ENCODE peak calls at places on chromosomes 6 and 20, in nine cellular contexts. One of them, this sample, is unnamed.

GRCh38 chr20:41510224-41510623 is 108.0 kb downstream of the CHD6 start:
- DNase-seq in left kidney: no peak
- DNase-seq in stimulated activated CD4-positive, alpha-beta T cell treated with anti-CD3 and anti-CD28 coated beads, Interleukin-12 subunit alpha, Interleukin-12 subunit beta, amount 100 ng/mL, for 4 hours: no peak
- DNase-seq in esophagus muscularis mucosa: no peak
- DNase-seq in stimulated activated CD8-positive, alpha-beta memory T cell treated with anti-CD3 and anti-CD28 coated beads, Interleukin-15, amount 100 ng/mL, for 1 hour: no peak
- DNase-seq in effector CD4-positive, alpha-beta T cell: no peak
- DNase-seq in RCC 7860: no peak
- DNase-seq in M059J: no peak
- DNase-seq in ACHN: no peak
- DNase-seq in this sample: no peak

GRCh38 chr6:112468359-112468758 is 121.2 kb downstream of the RFPL4B start:
- DNase-seq in left kidney: no peak
- DNase-seq in stimulated activated CD4-positive, alpha-beta T cell treated with anti-CD3 and anti-CD28 coated beads, Interleukin-12 subunit alpha, Interleukin-12 subunit beta, amount 100 ng/mL, for 4 hours: no peak
- DNase-seq in esophagus muscularis mucosa: no peak
- DNase-seq in stimulated activated CD8-positive, alpha-beta memory T cell treated with anti-CD3 and anti-CD28 coated beads, Interleukin-15, amount 100 ng/mL, for 1 hour: no peak
- DNase-seq in effector CD4-positive, alpha-beta T cell: no peak
- DNase-seq in RCC 7860: peak; percentile 84
- DNase-seq in M059J: peak; percentile 91
- DNase-seq in ACHN: no peak
- DNase-seq in this sample: peak; percentile 79

GRCh38 chr20:41078329-41078728 is 49.7 kb downstream of the TOP1 start:
- DNase-seq in left kidney: peak; percentile 72
- DNase-seq in stimulated activated CD4-positive, alpha-beta T cell treated with anti-CD3 and anti-CD28 coated beads, Interleukin-12 subunit alpha, Interleukin-12 subunit beta, amount 100 ng/mL, for 4 hours: no peak
- DNase-seq in esophagus muscularis mucosa: no peak
- DNase-seq in stimulated activated CD8-positive, alpha-beta memory T cell treated with anti-CD3 and anti-CD28 coated beads, Interleukin-15, amount 100 ng/mL, for 1 hour: no peak
- DNase-seq in effector CD4-positive, alpha-beta T cell: no peak
- DNase-seq in RCC 7860: peak; percentile 55
- DNase-seq in M059J: peak; percentile 88
- DNase-seq in ACHN: peak; percentile 53
- DNase-seq in this sample: peak; percentile 59

GRCh38 chr20:15491564-15491963 is 1081.7 kb downstream of the KIF16B start:
- DNase-seq in left kidney: peak; percentile 17
- DNase-seq in stimulated activated CD4-positive, alpha-beta T cell treated with anti-CD3 and anti-CD28 coated beads, Interleukin-12 subunit alpha, Interleukin-12 subunit beta, amount 100 ng/mL, for 4 hours: no peak
- DNase-seq in esophagus muscularis mucosa: no peak
- DNase-seq in stimulated activated CD8-positive, alpha-beta memory T cell treated with anti-CD3 and anti-CD28 coated beads, Interleukin-15, amount 100 ng/mL, for 1 hour: no peak
- DNase-seq in effector CD4-positive, alpha-beta T cell: no peak
- DNase-seq in RCC 7860: no peak
- DNase-seq in M059J: no peak
- DNase-seq in ACHN: no peak
- DNase-seq in this sample: no peak

GRCh38 chr6:159842035-159842434 is 42.0 kb downstream of the PNLDC1 start:
- DNase-seq in left kidney: no peak
- DNase-seq in stimulated activated CD4-positive, alpha-beta T cell treated with anti-CD3 and anti-CD28 coated beads, Interleukin-12 subunit alpha, Interleukin-12 subunit beta, amount 100 ng/mL, for 4 hours: no peak
- DNase-seq in esophagus muscularis mucosa: no peak
- DNase-seq in stimulated activated CD8-positive, alpha-beta memory T cell treated with anti-CD3 and anti-CD28 coated beads, Interleukin-15, amount 100 ng/mL, for 1 hour: no peak
- DNase-seq in effector CD4-positive, alpha-beta T cell: no peak
- DNase-seq in RCC 7860: peak; percentile 17
- DNase-seq in M059J: peak; percentile 41
- DNase-seq in ACHN: peak; percentile 4
- DNase-seq in this sample: no peak

GRCh38 chr20:257419-257818 is at the start of gene DEFB132:
- DNase-seq in left kidney: no peak
- DNase-seq in stimulated activated CD4-positive, alpha-beta T cell treated with anti-CD3 and anti-CD28 coated beads, Interleukin-12 subunit alpha, Interleukin-12 subunit beta, amount 100 ng/mL, for 4 hours: no peak
- DNase-seq in esophagus muscularis mucosa: no peak
- DNase-seq in stimulated activated CD8-positive, alpha-beta memory T cell treated with anti-CD3 and anti-CD28 coated beads, Interleukin-15, amount 100 ng/mL, for 1 hour: no peak
- DNase-seq in effector CD4-positive, alpha-beta T cell: no peak
- DNase-seq in RCC 7860: no peak
- DNase-seq in M059J: peak; percentile 21
- DNase-seq in ACHN: no peak
- DNase-seq in this sample: no peak

GRCh38 chr6:116072368-116072767 is 11.7 kb upstream of the FRK start:
- DNase-seq in left kidney: no peak
- DNase-seq in stimulated activated CD4-positive, alpha-beta T cell treated with anti-CD3 and anti-CD28 coated beads, Interleukin-12 subunit alpha, Interleukin-12 subunit beta, amount 100 ng/mL, for 4 hours: no peak
- DNase-seq in esophagus muscularis mucosa: no peak
- DNase-seq in stimulated activated CD8-positive, alpha-beta memory T cell treated with anti-CD3 and anti-CD28 coated beads, Interleukin-15, amount 100 ng/mL, for 1 hour: no peak
- DNase-seq in effector CD4-positive, alpha-beta T cell: no peak
- DNase-seq in RCC 7860: no peak
- DNase-seq in M059J: no peak
- DNase-seq in ACHN: no peak
- DNase-seq in this sample: no peak

GRCh38 chr20:56998438-56998837 is 268.0 kb downstream of the BMP7 start:
- DNase-seq in left kidney: no peak
- DNase-seq in stimulated activated CD4-positive, alpha-beta T cell treated with anti-CD3 and anti-CD28 coated beads, Interleukin-12 subunit alpha, Interleukin-12 subunit beta, amount 100 ng/mL, for 4 hours: no peak
- DNase-seq in esophagus muscularis mucosa: no peak
- DNase-seq in stimulated activated CD8-positive, alpha-beta memory T cell treated with anti-CD3 and anti-CD28 coated beads, Interleukin-15, amount 100 ng/mL, for 1 hour: no peak
- DNase-seq in effector CD4-positive, alpha-beta T cell: no peak
- DNase-seq in RCC 7860: no peak
- DNase-seq in M059J: no peak
- DNase-seq in ACHN: no peak
- DNase-seq in this sample: no peak

GRCh38 chr6:169556238-169556637 is 145.6 kb downstream of the WDR27 start:
- DNase-seq in left kidney: no peak
- DNase-seq in stimulated activated CD4-positive, alpha-beta T cell treated with anti-CD3 and anti-CD28 coated beads, Interleukin-12 subunit alpha, Interleukin-12 subunit beta, amount 100 ng/mL, for 4 hours: no peak
- DNase-seq in esophagus muscularis mucosa: no peak
- DNase-seq in stimulated activated CD8-positive, alpha-beta memory T cell treated with anti-CD3 and anti-CD28 coated beads, Interleukin-15, amount 100 ng/mL, for 1 hour: no peak
- DNase-seq in effector CD4-positive, alpha-beta T cell: no peak
- DNase-seq in RCC 7860: no peak
- DNase-seq in M059J: no peak
- DNase-seq in ACHN: no peak
- DNase-seq in this sample: no peak

GRCh38 chr6:108839068-108839467 is 9.2 kb upstream of the ARMC2 start:
- DNase-seq in left kidney: peak; percentile 15
- DNase-seq in stimulated activated CD4-positive, alpha-beta T cell treated with anti-CD3 and anti-CD28 coated beads, Interleukin-12 subunit alpha, Interleukin-12 subunit beta, amount 100 ng/mL, for 4 hours: no peak
- DNase-seq in esophagus muscularis mucosa: no peak
- DNase-seq in stimulated activated CD8-positive, alpha-beta memory T cell treated with anti-CD3 and anti-CD28 coated beads, Interleukin-15, amount 100 ng/mL, for 1 hour: no peak
- DNase-seq in effector CD4-positive, alpha-beta T cell: no peak
- DNase-seq in RCC 7860: no peak
- DNase-seq in M059J: no peak
- DNase-seq in ACHN: no peak
- DNase-seq in this sample: no peak

GRCh38 chr20:1440024-1440423 is 26.6 kb downstream of the NSFL1C start:
- DNase-seq in left kidney: no peak
- DNase-seq in stimulated activated CD4-positive, alpha-beta T cell treated with anti-CD3 and anti-CD28 coated beads, Interleukin-12 subunit alpha, Interleukin-12 subunit beta, amount 100 ng/mL, for 4 hours: peak; percentile 11
- DNase-seq in esophagus muscularis mucosa: no peak
- DNase-seq in stimulated activated CD8-positive, alpha-beta memory T cell treated with anti-CD3 and anti-CD28 coated beads, Interleukin-15, amount 100 ng/mL, for 1 hour: no peak
- DNase-seq in effector CD4-positive, alpha-beta T cell: no peak
- DNase-seq in RCC 7860: no peak
- DNase-seq in M059J: peak; percentile 50
- DNase-seq in ACHN: peak; percentile 23
- DNase-seq in this sample: no peak

GRCh38 chr20:50405235-50405914 is 104.8 kb upstream of the PTPN1 start:
- DNase-seq in left kidney: no peak
- DNase-seq in stimulated activated CD4-positive, alpha-beta T cell treated with anti-CD3 and anti-CD28 coated beads, Interleukin-12 subunit alpha, Interleukin-12 subunit beta, amount 100 ng/mL, for 4 hours: no peak
- DNase-seq in esophagus muscularis mucosa: no peak
- DNase-seq in stimulated activated CD8-positive, alpha-beta memory T cell treated with anti-CD3 and anti-CD28 coated beads, Interleukin-15, amount 100 ng/mL, for 1 hour: no peak
- DNase-seq in effector CD4-positive, alpha-beta T cell: no peak
- DNase-seq in RCC 7860: no peak
- DNase-seq in M059J: no peak
- DNase-seq in ACHN: no peak
- DNase-seq in this sample: no peak

GRCh38 chr20:10217517-10218410 is 866 bp upstream of the SNAP25 start:
- DNase-seq in left kidney: peak; percentile 89
- DNase-seq in stimulated activated CD4-positive, alpha-beta T cell treated with anti-CD3 and anti-CD28 coated beads, Interleukin-12 subunit alpha, Interleukin-12 subunit beta, amount 100 ng/mL, for 4 hours: peak; percentile 8
- DNase-seq in esophagus muscularis mucosa: no peak
- DNase-seq in stimulated activated CD8-positive, alpha-beta memory T cell treated with anti-CD3 and anti-CD28 coated beads, Interleukin-15, amount 100 ng/mL, for 1 hour: no peak
- DNase-seq in effector CD4-positive, alpha-beta T cell: no peak
- DNase-seq in RCC 7860: peak; percentile 51
- DNase-seq in M059J: peak; percentile 99
- DNase-seq in ACHN: peak; percentile 77
- DNase-seq in this sample: peak; percentile 85

GRCh38 chr6:169933251-169933821 is 181.9 kb downstream of the ERMARD start:
- DNase-seq in left kidney: peak; percentile 44
- DNase-seq in stimulated activated CD4-positive, alpha-beta T cell treated with anti-CD3 and anti-CD28 coated beads, Interleukin-12 subunit alpha, Interleukin-12 subunit beta, amount 100 ng/mL, for 4 hours: no peak
- DNase-seq in esophagus muscularis mucosa: peak; percentile 87
- DNase-seq in stimulated activated CD8-positive, alpha-beta memory T cell treated with anti-CD3 and anti-CD28 coated beads, Interleukin-15, amount 100 ng/mL, for 1 hour: no peak
- DNase-seq in effector CD4-positive, alpha-beta T cell: no peak
- DNase-seq in RCC 7860: no peak
- DNase-seq in M059J: no peak
- DNase-seq in ACHN: no peak
- DNase-seq in this sample: no peak

GRCh38 chr20:10671221-10671849 is 2.5 kb downstream of the JAG1 start:
- DNase-seq in left kidney: peak; percentile 82
- DNase-seq in stimulated activated CD4-positive, alpha-beta T cell treated with anti-CD3 and anti-CD28 coated beads, Interleukin-12 subunit alpha, Interleukin-12 subunit beta, amount 100 ng/mL, for 4 hours: no peak
- DNase-seq in esophagus muscularis mucosa: peak; percentile 97
- DNase-seq in stimulated activated CD8-positive, alpha-beta memory T cell treated with anti-CD3 and anti-CD28 coated beads, Interleukin-15, amount 100 ng/mL, for 1 hour: no peak
- DNase-seq in effector CD4-positive, alpha-beta T cell: no peak
- DNase-seq in RCC 7860: peak; percentile 85
- DNase-seq in M059J: peak; percentile 99
- DNase-seq in ACHN: peak; percentile 93
- DNase-seq in this sample: peak; percentile 88

GRCh38 chr20:35306931-35307517 is 14.8 kb upstream of the FAM83C start:
- DNase-seq in left kidney: peak; percentile 79
- DNase-seq in stimulated activated CD4-positive, alpha-beta T cell treated with anti-CD3 and anti-CD28 coated beads, Interleukin-12 subunit alpha, Interleukin-12 subunit beta, amount 100 ng/mL, for 4 hours: no peak
- DNase-seq in esophagus muscularis mucosa: no peak
- DNase-seq in stimulated activated CD8-positive, alpha-beta memory T cell treated with anti-CD3 and anti-CD28 coated beads, Interleukin-15, amount 100 ng/mL, for 1 hour: no peak
- DNase-seq in effector CD4-positive, alpha-beta T cell: no peak
- DNase-seq in RCC 7860: peak; percentile 77
- DNase-seq in M059J: peak; percentile 90
- DNase-seq in ACHN: peak; percentile 88
- DNase-seq in this sample: peak; percentile 36

GRCh38 chr20:57656821-57657536 is 36.8 kb upstream of the ZBP1 start:
- DNase-seq in left kidney: no peak
- DNase-seq in stimulated activated CD4-positive, alpha-beta T cell treated with anti-CD3 and anti-CD28 coated beads, Interleukin-12 subunit alpha, Interleukin-12 subunit beta, amount 100 ng/mL, for 4 hours: no peak
- DNase-seq in esophagus muscularis mucosa: peak; percentile 86
- DNase-seq in stimulated activated CD8-positive, alpha-beta memory T cell treated with anti-CD3 and anti-CD28 coated beads, Interleukin-15, amount 100 ng/mL, for 1 hour: no peak
- DNase-seq in effector CD4-positive, alpha-beta T cell: no peak
- DNase-seq in RCC 7860: no peak
- DNase-seq in M059J: no peak
- DNase-seq in ACHN: no peak
- DNase-seq in this sample: no peak

GRCh38 chr6:30480536-30481156 is 8.7 kb upstream of the HLA-E start:
- DNase-seq in left kidney: no peak
- DNase-seq in stimulated activated CD4-positive, alpha-beta T cell treated with anti-CD3 and anti-CD28 coated beads, Interleukin-12 subunit alpha, Interleukin-12 subunit beta, amount 100 ng/mL, for 4 hours: no peak
- DNase-seq in esophagus muscularis mucosa: no peak
- DNase-seq in stimulated activated CD8-positive, alpha-beta memory T cell treated with anti-CD3 and anti-CD28 coated beads, Interleukin-15, amount 100 ng/mL, for 1 hour: no peak
- DNase-seq in effector CD4-positive, alpha-beta T cell: peak; percentile 54
- DNase-seq in RCC 7860: no peak
- DNase-seq in M059J: peak; percentile 43
- DNase-seq in ACHN: no peak
- DNase-seq in this sample: no peak

GRCh38 chr20:21583486-21584168 is 69.8 kb upstream of the NKX2-2 start:
- DNase-seq in left kidney: no peak
- DNase-seq in stimulated activated CD4-positive, alpha-beta T cell treated with anti-CD3 and anti-CD28 coated beads, Interleukin-12 subunit alpha, Interleukin-12 subunit beta, amount 100 ng/mL, for 4 hours: no peak
- DNase-seq in esophagus muscularis mucosa: no peak
- DNase-seq in stimulated activated CD8-positive, alpha-beta memory T cell treated with anti-CD3 and anti-CD28 coated beads, Interleukin-15, amount 100 ng/mL, for 1 hour: no peak
- DNase-seq in effector CD4-positive, alpha-beta T cell: no peak
- DNase-seq in RCC 7860: no peak
- DNase-seq in M059J: no peak
- DNase-seq in ACHN: no peak
- DNase-seq in this sample: no peak

GRCh38 chr6:108581932-108582500 is 21.3 kb downstream of the FOXO3 start:
- DNase-seq in left kidney: no peak
- DNase-seq in stimulated activated CD4-positive, alpha-beta T cell treated with anti-CD3 and anti-CD28 coated beads, Interleukin-12 subunit alpha, Interleukin-12 subunit beta, amount 100 ng/mL, for 4 hours: no peak
- DNase-seq in esophagus muscularis mucosa: no peak
- DNase-seq in stimulated activated CD8-positive, alpha-beta memory T cell treated with anti-CD3 and anti-CD28 coated beads, Interleukin-15, amount 100 ng/mL, for 1 hour: no peak
- DNase-seq in effector CD4-positive, alpha-beta T cell: no peak
- DNase-seq in RCC 7860: no peak
- DNase-seq in M059J: no peak
- DNase-seq in ACHN: no peak
- DNase-seq in this sample: no peak

GRCh38 chr6:35601331-35602132 is 87.2 kb downstream of the FKBP5 start:
- DNase-seq in left kidney: peak; percentile 43
- DNase-seq in stimulated activated CD4-positive, alpha-beta T cell treated with anti-CD3 and anti-CD28 coated beads, Interleukin-12 subunit alpha, Interleukin-12 subunit beta, amount 100 ng/mL, for 4 hours: no peak
- DNase-seq in esophagus muscularis mucosa: peak; percentile 94
- DNase-seq in stimulated activated CD8-positive, alpha-beta memory T cell treated with anti-CD3 and anti-CD28 coated beads, Interleukin-15, amount 100 ng/mL, for 1 hour: peak; percentile 39
- DNase-seq in effector CD4-positive, alpha-beta T cell: peak; percentile 59
- DNase-seq in RCC 7860: peak; percentile 64
- DNase-seq in M059J: peak; percentile 97
- DNase-seq in ACHN: peak; percentile 33
- DNase-seq in this sample: peak; percentile 66

GRCh38 chr20:23773127-23773526 is 22.4 kb upstream of the CST1 start:
- DNase-seq in left kidney: no peak
- DNase-seq in stimulated activated CD4-positive, alpha-beta T cell treated with anti-CD3 and anti-CD28 coated beads, Interleukin-12 subunit alpha, Interleukin-12 subunit beta, amount 100 ng/mL, for 4 hours: no peak
- DNase-seq in esophagus muscularis mucosa: peak; percentile 45
- DNase-seq in stimulated activated CD8-positive, alpha-beta memory T cell treated with anti-CD3 and anti-CD28 coated beads, Interleukin-15, amount 100 ng/mL, for 1 hour: no peak
- DNase-seq in effector CD4-positive, alpha-beta T cell: no peak
- DNase-seq in RCC 7860: no peak
- DNase-seq in M059J: no peak
- DNase-seq in ACHN: no peak
- DNase-seq in this sample: no peak

GRCh38 chr6:46921059-46921458 is 679 bp downstream of the ADGRF5 start:
- DNase-seq in left kidney: no peak
- DNase-seq in stimulated activated CD4-positive, alpha-beta T cell treated with anti-CD3 and anti-CD28 coated beads, Interleukin-12 subunit alpha, Interleukin-12 subunit beta, amount 100 ng/mL, for 4 hours: no peak
- DNase-seq in esophagus muscularis mucosa: no peak
- DNase-seq in stimulated activated CD8-positive, alpha-beta memory T cell treated with anti-CD3 and anti-CD28 coated beads, Interleukin-15, amount 100 ng/mL, for 1 hour: no peak
- DNase-seq in effector CD4-positive, alpha-beta T cell: no peak
- DNase-seq in RCC 7860: no peak
- DNase-seq in M059J: no peak
- DNase-seq in ACHN: no peak
- DNase-seq in this sample: no peak

GRCh38 chr6:109359248-109359647 is 23.0 kb downstream of the CD164 start:
- DNase-seq in left kidney: no peak
- DNase-seq in stimulated activated CD4-positive, alpha-beta T cell treated with anti-CD3 and anti-CD28 coated beads, Interleukin-12 subunit alpha, Interleukin-12 subunit beta, amount 100 ng/mL, for 4 hours: no peak
- DNase-seq in esophagus muscularis mucosa: no peak
- DNase-seq in stimulated activated CD8-positive, alpha-beta memory T cell treated with anti-CD3 and anti-CD28 coated beads, Interleukin-15, amount 100 ng/mL, for 1 hour: no peak
- DNase-seq in effector CD4-positive, alpha-beta T cell: no peak
- DNase-seq in RCC 7860: no peak
- DNase-seq in M059J: no peak
- DNase-seq in ACHN: no peak
- DNase-seq in this sample: no peak

GRCh38 chr6:150024646-150025155 is 631 bp downstream of the RAET1L start:
- DNase-seq in left kidney: no peak
- DNase-seq in stimulated activated CD4-positive, alpha-beta T cell treated with anti-CD3 and anti-CD28 coated beads, Interleukin-12 subunit alpha, Interleukin-12 subunit beta, amount 100 ng/mL, for 4 hours: no peak
- DNase-seq in esophagus muscularis mucosa: no peak
- DNase-seq in stimulated activated CD8-positive, alpha-beta memory T cell treated with anti-CD3 and anti-CD28 coated beads, Interleukin-15, amount 100 ng/mL, for 1 hour: no peak
- DNase-seq in effector CD4-positive, alpha-beta T cell: no peak
- DNase-seq in RCC 7860: no peak
- DNase-seq in M059J: no peak
- DNase-seq in ACHN: no peak
- DNase-seq in this sample: no peak

GRCh38 chr20:17648782-17649730 is 33.0 kb downstream of the RRBP1 start:
- DNase-seq in left kidney: peak; percentile 64
- DNase-seq in stimulated activated CD4-positive, alpha-beta T cell treated with anti-CD3 and anti-CD28 coated beads, Interleukin-12 subunit alpha, Interleukin-12 subunit beta, amount 100 ng/mL, for 4 hours: peak; percentile 15
- DNase-seq in esophagus muscularis mucosa: no peak
- DNase-seq in stimulated activated CD8-positive, alpha-beta memory T cell treated with anti-CD3 and anti-CD28 coated beads, Interleukin-15, amount 100 ng/mL, for 1 hour: no peak
- DNase-seq in effector CD4-positive, alpha-beta T cell: no peak
- DNase-seq in RCC 7860: no peak
- DNase-seq in M059J: no peak
- DNase-seq in ACHN: peak; percentile 5
- DNase-seq in this sample: no peak